ENCODE peak calls at places on chromosomes 11 and 22, in eight cellular contexts. L is K562; S is epithelial cell of prostate; A is Peyer's patch; T is sigmoid colon; B is H9; V is right lobe of liver; D is CD4-positive, alpha-beta memory T cell. Q is an unnamed sample.

GRCh38 chr22:33829549-33830280 is 90.6 kb downstream of the LARGE1 start:
- DNase-seq in S (no peak), T (no peak), A (no peak), V (no peak), L (no peak), D (no peak), B (no peak), Q (peak; percentile 86)

GRCh38 chr11:111162306-111162705 is 83.2 kb upstream of the POU2AF2 start:
- DNase-seq in L (no peak), S (no peak), A (no peak), V (no peak), B (no peak), T (no peak), D (no peak), Q (no peak)

GRCh38 chr11:119907122-119907933 is 178.3 kb upstream of the NECTIN1 start:
- DNase-seq in T (no peak), D (no peak), A (no peak), V (peak; percentile 67), L (no peak), B (no peak), S (no peak), Q (peak; percentile 83)

GRCh38 chr11:128069665-128070064 is 517.7 kb downstream of the ETS1 start:
- DNase-seq in S (no peak), D (no peak), A (no peak), T (no peak), L (no peak), B (no peak), V (no peak), Q (no peak)

GRCh38 chr22:43789452-43789851 is 22.7 kb downstream of the EFCAB6 start:
- DNase-seq in D (no peak), V (no peak), L (no peak), A (no peak), B (no peak), T (peak; percentile 89), S (peak; percentile 85), Q (no peak)

GRCh38 chr11:47105974-47106373 is 70.7 kb downstream of the ARFGAP2 start:
- DNase-seq in B (no peak), L (no peak), A (no peak), T (no peak), D (no peak), S (no peak), V (no peak), Q (no peak)

GRCh38 chr11:72950685-72951084 is 136.5 kb downstream of the ATG16L2 start:
- DNase-seq in D (no peak), S (no peak), A (no peak), T (no peak), L (no peak), V (no peak), B (no peak), Q (peak; percentile 86)

GRCh38 chr11:70883973-70884688 is 368.2 kb downstream of the SHANK2 start:
- DNase-seq in S (no peak), B (no peak), L (no peak), A (no peak), V (no peak), D (no peak), T (no peak), Q (no peak)

GRCh38 chr11:9273430-9274336 is 8.5 kb upstream of the DENND5A start:
- DNase-seq in D (no peak), S (no peak), L (no peak), B (peak; percentile 6), A (no peak), V (no peak), T (no peak), Q (peak; percentile 22)

GRCh38 chr11:103601230-103601846 is 435.1 kb upstream of the DDI1 start:
- DNase-seq in B (peak; percentile 48), S (no peak), T (no peak), D (peak; percentile 8), A (no peak), L (peak; percentile 31), V (no peak), Q (peak; percentile 79)

GRCh38 chr22:32590556-32590955 is 115.9 kb downstream of the FBXO7 start:
- DNase-seq in S (no peak), T (no peak), A (no peak), B (no peak), D (no peak), V (no peak), L (no peak), Q (no peak)

DNA sequence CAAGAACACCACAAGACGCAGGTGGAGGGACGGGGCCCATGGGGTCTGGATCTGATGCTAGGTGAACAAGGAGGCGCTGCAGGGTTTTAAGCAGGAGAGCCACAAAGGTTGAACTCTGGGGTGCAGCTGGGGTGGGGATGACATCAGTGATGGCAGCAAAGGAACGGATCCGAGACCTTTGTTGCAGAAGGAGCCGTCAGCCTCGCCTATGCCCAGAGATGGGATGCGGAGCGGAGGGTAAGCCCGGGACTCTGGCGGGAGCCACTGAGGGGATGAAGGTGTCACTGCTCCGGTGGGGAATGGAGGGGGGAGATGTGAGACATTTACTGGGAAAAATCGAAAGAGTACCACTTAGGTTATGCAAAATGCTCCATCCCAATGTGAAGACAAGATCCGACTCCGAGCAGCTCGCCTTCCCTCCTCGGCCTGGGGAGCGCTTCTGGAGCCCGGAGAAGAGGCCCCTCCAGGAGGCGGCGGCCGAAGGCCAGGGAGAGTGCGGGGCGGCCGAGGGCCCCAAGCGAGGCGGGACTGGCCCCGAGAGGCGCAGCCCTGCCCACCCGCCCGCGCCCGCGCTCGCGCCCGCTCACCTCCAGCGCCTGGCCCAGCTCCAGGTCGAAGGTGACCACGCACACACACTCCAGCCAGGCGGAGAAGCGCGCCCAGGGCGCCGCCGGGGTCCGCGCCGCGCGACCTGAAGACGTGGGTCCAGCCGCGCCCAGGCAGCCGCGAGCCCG is 420 bp downstream of the DENND6B start:
- DNase-seq in B (no peak), S (no peak), A (no peak), D (no peak), T (no peak), L (no peak), V (no peak), Q (peak; percentile 58)
- H3K27ac ChIP-seq in B (no peak overlapping the region), S (no peak overlapping the region), A (peak overlapping the region; percentile 97), D (no peak overlapping the region), T (peak overlapping the region; percentile 91), L (no peak overlapping the region), V (no peak overlapping the region), Q (no peak overlapping the region)

DNA sequence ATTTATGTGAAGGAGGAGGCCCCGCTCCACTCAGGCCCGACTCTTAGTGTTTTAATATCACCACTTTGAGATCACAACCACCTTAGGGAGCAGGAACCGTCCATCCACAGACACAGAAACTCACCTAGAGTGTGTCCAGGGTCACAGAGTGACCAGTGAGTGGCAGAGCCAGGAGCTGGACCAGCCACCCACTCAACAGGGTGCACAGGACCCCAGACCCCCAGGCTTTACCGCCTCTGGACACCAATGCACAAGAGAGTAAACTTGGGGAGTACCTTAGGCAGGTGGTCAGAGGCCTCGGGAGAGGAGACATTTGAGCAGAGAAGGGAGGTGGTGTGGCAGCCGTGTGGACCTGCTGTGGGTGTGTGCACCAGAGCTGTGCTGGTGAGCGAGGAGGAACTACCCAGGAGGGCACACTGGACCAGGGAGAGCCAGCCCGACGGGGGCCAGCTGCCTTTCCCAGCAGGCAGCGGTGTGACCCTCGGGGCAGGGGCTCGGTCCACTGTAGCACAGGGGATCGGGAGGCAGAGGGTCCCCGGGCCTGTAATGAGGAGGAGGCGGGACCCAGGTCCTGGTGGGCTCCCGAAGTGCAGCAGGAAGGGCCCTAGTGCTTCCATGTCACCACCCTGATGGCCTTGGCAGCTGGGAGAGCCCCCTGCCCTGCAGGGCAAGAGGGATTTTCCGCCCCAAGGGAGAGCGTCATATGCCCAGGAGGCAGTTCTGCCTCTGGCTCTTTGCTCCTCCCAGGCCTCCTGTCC is 7.6 kb upstream of the NLRP6 start:
- DNase-seq in A (peak; percentile 16), B (peak; percentile 25), D (no peak), L (no peak), S (no peak), V (peak; percentile 19), T (no peak), Q (no peak)
- H3K27ac ChIP-seq in A (peak overlapping the region; percentile 96), B (no peak overlapping the region), D (no peak overlapping the region), L (no peak overlapping the region), S (no peak overlapping the region), V (no peak overlapping the region), T (no peak overlapping the region), Q (no peak overlapping the region)

GRCh38 chr11:802693-803466 is 2.2 kb downstream of the PIDD1 start:
- DNase-seq in S (no peak), T (no peak), A (no peak), B (no peak), L (no peak), D (no peak), V (no peak), Q (no peak)
- H3K27ac ChIP-seq in S (no peak overlapping the region), T (no peak overlapping the region), A (no peak overlapping the region), B (no peak overlapping the region), L (no peak overlapping the region), D (no peak overlapping the region), V (no peak overlapping the region), Q (no peak overlapping the region)

GRCh38 chr11:95516786-95517185 is 272.8 kb downstream of the FAM76B start:
- DNase-seq in B (no peak), V (no peak), D (no peak), S (peak; percentile 73), A (no peak), L (no peak), T (no peak), Q (no peak)

GRCh38 chr11:95512177-95512576 is 277.4 kb downstream of the FAM76B start:
- DNase-seq in T (peak; percentile 76), V (no peak), D (no peak), A (no peak), B (no peak), S (peak; percentile 82), L (no peak), Q (no peak)

GRCh38 chr11:95514386-95515145 is 275.0 kb downstream of the FAM76B start:
- DNase-seq in V (no peak), L (no peak), A (no peak), S (no peak), T (no peak), B (no peak), D (no peak), Q (no peak)

GRCh38 chr11:95515379-95515778 is 274.2 kb downstream of the FAM76B start:
- DNase-seq in V (no peak), D (no peak), B (no peak), T (no peak), A (no peak), S (no peak), L (no peak), Q (no peak)

DNA sequence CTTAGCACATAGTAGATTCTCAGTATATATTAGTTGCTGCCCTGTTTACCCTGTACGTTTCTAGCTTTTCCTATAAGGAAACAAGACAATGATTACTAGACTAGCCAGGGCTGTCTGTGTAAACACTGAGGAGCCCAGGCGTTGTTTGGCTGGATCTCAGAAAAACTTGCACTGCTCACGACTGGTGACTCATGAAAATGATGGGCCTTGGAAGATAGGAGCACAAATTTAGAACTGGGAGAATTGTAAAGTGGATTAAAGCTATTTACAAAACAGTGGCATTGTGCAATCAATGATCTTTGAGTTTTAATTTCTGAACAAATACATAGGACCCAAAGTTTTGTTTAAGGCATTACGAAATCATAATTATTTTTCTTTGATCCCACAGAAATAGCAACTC is 276.9 kb downstream of the FAM76B start:
- DNase-seq in L (peak; percentile 27), T (peak; percentile 89), V (peak; percentile 38), B (no peak), A (no peak), S (peak; percentile 75), D (no peak), Q (no peak)
- H3K27ac ChIP-seq in L (no peak overlapping the region), T (peak overlapping the region; percentile 69), V (no peak overlapping the region), B (no peak overlapping the region), A (peak overlapping the region; percentile 67), S (peak overlapping the region; percentile 88), D (no peak overlapping the region), Q (no peak overlapping the region)